ENCODE peak calls at places on chromosome 17, in four cellular contexts. T is GM12878, H is HL-60, F is K562. Q is an unnamed sample.

GRCh38 chr17:30229012-30229411 is 6.5 kb downstream of the SLC6A4 start:
- DNase-seq in F (no peak), T (no peak), H (no peak), Q (no peak)

GRCh38 chr17:71631483-71631882 is 489.3 kb upstream of the SOX9 start:
- DNase-seq in T (no peak), F (no peak), H (no peak), Q (no peak)

GRCh38 chr17:38601539-38602351 is 4.0 kb downstream of the SRCIN1 start:
- DNase-seq in F (peak; percentile 58), H (no peak), T (no peak), Q (no peak)

GRCh38 chr17:43471801-43472200 is 12.0 kb upstream of the DHX8 start:
- DNase-seq in T (no peak), F (no peak), H (no peak), Q (no peak)

GRCh38 chr17:28737316-28737715 is 6.5 kb upstream of the TRAF4 start:
- DNase-seq in T (no peak), H (no peak), F (no peak), Q (no peak)

GRCh38 chr17:51435641-51436091 is 175.3 kb downstream of the UTP18 start:
- DNase-seq in T (no peak), H (peak; percentile 36), F (peak; percentile 62), Q (peak; percentile 13)

GRCh38 chr17:70636517-70637133 is 467.3 kb downstream of the KCNJ2 start:
- DNase-seq in T (no peak), H (peak; percentile 17), F (peak; percentile 44), Q (no peak)

GRCh38 chr17:74605361-74605760 is 13.3 kb upstream of the CD300LD start:
- DNase-seq in T (no peak), F (no peak), H (no peak), Q (no peak)

GRCh38 chr17:69818467-69818866 is 256.6 kb upstream of the KCNJ16 start:
- DNase-seq in F (no peak), H (no peak), T (no peak), Q (no peak)

GRCh38 chr17:38333635-38334295 is 10.0 kb downstream of the GPR179 start:
- DNase-seq in F (peak; percentile 74), T (no peak), H (peak; percentile 58), Q (peak; percentile 74)

GRCh38 chr17:74130841-74131240 is 72.6 kb upstream of the RPL38 start:
- DNase-seq in F (no peak), H (no peak), T (no peak), Q (no peak)

GRCh38 chr17:8314797-8315739 is 5.0 kb downstream of the ARHGEF15 start:
- DNase-seq in T (no peak), F (no peak), H (no peak), Q (no peak)

GRCh38 chr17:39705786-39706348 is 6.0 kb downstream of the ERBB2 start:
- DNase-seq in F (no peak), H (no peak), T (no peak), Q (no peak)

GRCh38 chr17:8103549-8103948 is 14.8 kb downstream of the ALOXE3 start:
- DNase-seq in F (no peak), H (no peak), T (no peak), Q (no peak)

GRCh38 chr17:18988546-18989173 is 15.9 kb downstream of the FAM83G start:
- DNase-seq in H (no peak), T (no peak), F (no peak), Q (no peak)

GRCh38 chr17:81980122-81980521 is 2.7 kb downstream of the ASPSCR1 start:
- DNase-seq in F (no peak), T (no peak), H (no peak), Q (no peak)

GRCh38 chr17:15233022-15233805 is 31.9 kb downstream of the PMP22 start:
- DNase-seq in F (peak; percentile 60), T (no peak), H (peak; percentile 35), Q (no peak)
- TF ChIP-seq SPI1 in F (no peak), T (no peak), H (no peak), Q (no peak)

DNA sequence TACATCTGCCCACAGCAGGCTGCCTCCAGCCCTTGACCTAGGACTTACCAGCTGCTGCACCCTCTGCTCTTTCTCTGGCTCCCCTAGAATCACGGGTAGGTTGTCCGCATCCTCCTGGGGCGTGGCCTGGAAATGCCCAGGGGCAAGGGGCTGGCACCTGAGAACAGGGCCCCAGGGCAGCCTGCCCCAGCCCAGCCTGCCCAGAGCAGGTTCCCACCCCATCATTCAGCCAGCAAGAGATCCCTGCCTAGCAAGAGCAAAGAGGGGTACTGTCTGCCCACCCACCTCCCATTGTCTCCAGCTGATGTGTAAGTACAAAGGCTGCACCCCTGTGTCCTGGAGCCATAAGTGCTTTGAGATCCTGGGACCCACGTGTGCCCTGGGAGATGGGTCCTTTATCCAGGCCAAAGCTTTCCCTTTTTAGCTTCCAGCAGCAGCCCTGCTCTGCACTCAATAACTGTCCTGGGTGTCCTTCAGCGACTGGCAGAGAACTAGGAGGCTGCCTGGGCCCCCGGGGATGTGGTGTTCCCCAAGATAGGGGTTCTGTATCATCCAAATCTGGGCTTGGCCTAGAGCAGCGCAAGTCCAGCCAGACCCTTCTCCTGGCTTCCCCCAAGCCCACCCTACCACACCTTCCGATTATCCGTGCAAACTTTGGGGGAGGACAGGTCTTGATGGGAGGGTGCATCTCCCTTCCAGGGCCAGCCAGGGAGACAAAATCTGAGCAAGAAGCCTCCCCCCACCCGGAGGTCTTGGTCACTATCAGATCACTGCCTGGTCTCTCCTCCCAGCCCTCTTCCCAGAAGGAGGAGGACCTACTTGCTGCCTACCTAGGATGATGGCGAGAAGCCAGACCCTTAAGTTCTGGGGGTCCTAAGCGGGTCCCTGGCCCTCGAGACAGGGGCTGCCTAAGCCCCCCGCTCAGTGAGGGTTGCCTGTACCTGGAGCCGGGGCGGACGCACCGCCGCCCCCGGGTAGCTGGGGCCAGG is 4.9 kb downstream of the TSPOAP1 start:
- DNase-seq in H (no peak), T (no peak), F (no peak), Q (no peak)
- TF ChIP-seq SPI1 in H (no peak), T (no peak), F (no peak), Q (no peak)

DNA sequence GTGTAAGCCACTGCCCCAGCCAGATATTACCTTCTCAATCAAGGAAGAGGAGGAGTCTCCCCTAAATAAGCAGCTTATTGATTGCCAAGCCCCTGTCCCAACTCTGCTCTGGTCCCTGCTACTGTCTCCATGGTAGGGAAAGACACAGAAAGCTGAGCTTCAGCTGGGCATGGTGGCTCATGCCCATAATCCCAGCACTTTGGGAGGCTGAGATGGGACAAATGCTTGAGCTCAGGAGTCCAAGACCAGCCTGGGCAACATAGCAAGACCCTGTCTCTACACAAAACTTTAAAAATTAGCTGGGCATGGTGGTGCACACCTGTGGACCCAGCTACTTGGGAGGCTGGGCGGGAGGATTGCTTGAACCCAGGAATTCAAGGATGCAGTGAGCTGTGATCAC is 6.6 kb downstream of the JUP start:
- DNase-seq in H (no peak), T (no peak), F (no peak), Q (no peak)
- TF ChIP-seq SPI1 in H (no peak), T (no peak), F (no peak), Q (no peak)

GRCh38 chr17:57572600-57572999 is 172.5 kb downstream of the CCDC182 start:
- DNase-seq in F (no peak), T (no peak), H (no peak), Q (no peak)
- TF ChIP-seq SPI1 in F (no peak), T (no peak), H (no peak), Q (no peak)

DNA sequence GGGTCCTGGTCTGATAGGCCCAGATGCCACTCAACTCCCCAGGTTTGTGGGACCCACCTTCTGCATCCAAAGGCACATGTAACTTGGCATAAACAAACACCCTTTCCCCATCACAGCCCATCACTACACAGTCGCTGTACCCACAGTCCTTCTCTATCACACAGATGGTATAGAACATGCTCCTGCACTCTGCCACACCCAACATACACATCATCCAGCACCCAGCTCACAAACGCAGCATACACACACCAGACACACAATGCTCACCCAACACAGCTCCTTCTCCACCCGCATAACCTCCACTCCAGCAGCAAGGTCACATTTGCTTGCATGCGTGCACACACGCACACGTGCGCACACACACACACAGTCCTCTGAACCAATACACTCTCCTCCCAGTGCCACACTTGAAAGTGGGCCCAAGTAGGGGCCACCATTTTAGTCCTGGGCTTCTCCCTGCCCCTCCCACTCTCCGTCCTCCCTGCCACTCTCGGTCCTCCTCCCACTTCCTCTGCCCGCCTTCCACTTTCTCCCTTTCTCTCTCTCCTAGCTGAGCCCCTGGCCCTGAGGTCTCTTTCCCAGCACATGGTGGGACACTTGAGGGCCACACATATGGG is 8.5 kb upstream of the TMEM92 start:
- DNase-seq in F (no peak), T (no peak), H (no peak), Q (no peak)
- TF ChIP-seq SPI1 in F (no peak), T (no peak), H (no peak), Q (no peak)

DNA sequence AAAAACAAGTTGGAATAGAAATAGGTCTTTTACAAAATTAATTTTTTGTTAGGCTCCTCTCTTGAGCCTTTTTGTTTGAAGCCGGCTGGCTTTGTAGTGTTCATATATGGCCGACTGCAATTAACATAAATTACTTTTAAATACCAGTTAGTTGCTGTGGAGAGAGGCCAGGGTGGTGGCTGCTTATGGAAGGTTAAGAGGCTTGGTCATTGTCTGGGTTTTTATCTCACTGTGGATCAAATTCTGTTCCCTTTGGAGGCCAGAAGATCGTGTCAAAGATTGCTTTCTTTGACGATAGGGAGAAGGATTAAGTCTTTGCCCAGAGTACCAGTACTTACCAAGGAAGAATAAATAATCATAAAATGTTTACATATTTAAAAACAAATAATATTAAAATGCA is 39.9 kb downstream of the MSI2 start:
- DNase-seq in F (no peak), H (no peak), T (no peak), Q (no peak)
- TF ChIP-seq SPI1 in F (no peak), H (no peak), T (no peak), Q (no peak)

GRCh38 chr17:384622-385194 is 32.1 kb upstream of the RPH3AL start:
- DNase-seq in T (no peak), H (no peak), F (no peak), Q (no peak)

GRCh38 chr17:388087-388486 is 35.5 kb upstream of the RPH3AL start:
- DNase-seq in F (no peak), T (no peak), H (no peak), Q (no peak)

GRCh38 chr17:385836-386144 is 33.2 kb upstream of the RPH3AL start:
- DNase-seq in T (no peak), H (no peak), F (no peak), Q (no peak)

GRCh38 chr17:385195-385835 is 32.7 kb upstream of the RPH3AL start:
- DNase-seq in H (no peak), F (no peak), T (no peak), Q (peak; percentile 45)

DNA sequence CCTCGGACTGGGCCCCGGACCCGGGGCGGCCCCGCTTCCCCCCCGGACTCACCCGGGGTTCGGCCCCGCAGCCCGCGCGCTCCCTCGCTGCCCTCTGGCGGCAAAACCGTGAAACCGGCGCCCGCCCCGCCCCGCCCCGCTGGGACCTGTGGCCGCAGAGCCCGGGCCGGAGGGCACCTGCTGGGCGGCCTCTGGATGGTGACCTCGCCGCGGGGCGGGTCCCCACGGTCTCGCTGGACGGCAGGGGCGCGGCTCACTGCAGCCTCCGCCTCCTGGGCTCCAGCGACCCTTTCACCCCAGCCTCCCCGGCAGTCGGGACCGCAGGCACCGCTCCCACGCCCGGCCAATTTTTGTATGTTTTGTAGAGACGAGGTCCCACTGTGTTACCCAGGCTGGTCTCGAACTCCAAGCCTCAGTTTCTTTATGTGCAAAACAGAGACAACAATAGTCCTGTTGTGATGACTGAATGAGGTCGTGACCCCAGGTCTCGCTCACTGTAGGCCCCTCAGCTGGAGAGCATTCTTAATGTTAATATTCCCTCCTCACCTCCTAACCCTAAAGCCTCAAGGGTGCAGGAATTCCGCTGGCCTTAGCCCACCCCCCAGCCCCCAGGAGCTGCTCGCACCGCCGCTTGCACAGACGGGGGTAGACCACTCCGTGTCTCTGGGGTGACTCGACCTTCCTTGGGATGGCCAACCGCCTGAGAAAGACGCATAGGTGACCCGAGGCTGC is 33.7 kb upstream of the RPH3AL start:
- DNase-seq in H (peak; percentile 38), T (no peak), F (peak; percentile 69), Q (peak; percentile 93)
- TF ChIP-seq SPI1 in H (no peak), T (no peak), F (no peak), Q (no peak)